ENCODE peak calls at places on chromosomes 4 and X, in seven cellular contexts. I is HCT116; W is Right ventricle myocardium inferior; D is right cardiac atrium; G is activated B cell treated with CpG ODN at 0.5 μM for 24 hours; H is stimulated activated naive CD8-positive, alpha-beta T cell treated with anti-CD3 and anti-CD28 coated beads, Interleukin-15, Interleukin-2, amounts not matched to agents 100 U/mL and 50 U/mL, for 24 hours; Z is T-helper 17 cell. K is an unnamed sample.

GRCh38 chrX:56786889-56787733 is 58.1 kb downstream of the NBDY start:
- ATAC-seq in I (no peak), H (no peak), G (no peak), D (no peak), W (no peak), Z (no peak), K (no peak)

GRCh38 chr4:77819409-77819835 is 254 bp upstream of the CNOT6L start:
- ATAC-seq in G (peak), D (peak), I (peak), W (peak), Z (peak), H (peak), K (peak)

GRCh38 chrX:149940015-149940716 is 1.9 kb upstream of the EOLA2 start:
- ATAC-seq in H (peak), Z (peak), I (peak), D (peak), G (peak), W (peak), K (peak)

GRCh38 chr4:7159923-7160322 is 32.4 kb upstream of the SORCS2 start:
- ATAC-seq in I (no peak), Z (no peak), W (no peak), G (no peak), D (no peak), H (no peak), K (no peak)

GRCh38 chrX:112784692-112785091 is 55.9 kb downstream of the AMOT start:
- ATAC-seq in I (no peak), W (no peak), G (no peak), H (no peak), D (no peak), Z (no peak), K (no peak)

GRCh38 chr4:94561249-94562024 is 109.7 kb downstream of the PDLIM5 start:
- ATAC-seq in I (no peak), Z (no peak), H (no peak), G (no peak), D (peak), W (peak), K (peak)

GRCh38 chr4:106809083-106809482 is 227.0 kb downstream of the DKK2 start:
- ATAC-seq in G (no peak), I (peak), H (no peak), D (no peak), W (no peak), Z (no peak), K (no peak)

GRCh38 chrX:64570204-64570603 is 175.0 kb upstream of the MTMR8 start:
- ATAC-seq in W (no peak), G (no peak), D (no peak), H (no peak), Z (no peak), I (no peak), K (no peak)

GRCh38 chr4:155609455-155610059 is 57.1 kb upstream of the GUCY1A1 start:
- ATAC-seq in W (peak), Z (no peak), H (no peak), G (no peak), I (no peak), D (peak), K (no peak)

GRCh38 chr4:12975511-12975910 is 508.6 kb downstream of the RAB28 start:
- ATAC-seq in H (no peak), I (no peak), D (no peak), Z (no peak), W (no peak), G (no peak), K (no peak)

GRCh38 chr4:83387922-83388676 is 53.5 kb upstream of the HPSE start:
- ATAC-seq in I (no peak), W (no peak), H (peak), Z (peak), D (no peak), G (no peak), K (no peak)

GRCh38 chrX:135432881-135433521 is 11.3 kb downstream of the SMIM10L2A start:
- ATAC-seq in D (no peak), H (no peak), G (no peak), W (no peak), I (no peak), Z (no peak), K (no peak)

GRCh38 chr4:77505275-77505957 is 100.2 kb upstream of the CXCL13 start:
- ATAC-seq in W (no peak), G (no peak), Z (no peak), H (no peak), I (no peak), D (no peak), K (no peak)

GRCh38 chr4:128709268-128709667 is 100.2 kb upstream of the JADE1 start:
- ATAC-seq in I (no peak), W (no peak), H (no peak), Z (no peak), D (no peak), G (no peak), K (no peak)

GRCh38 chrX:111095974-111096870 is at the start of gene PAK3:
- ATAC-seq in H (peak), G (peak), Z (peak), W (peak), D (peak), I (no peak), K (peak)

GRCh38 chrX:55624403-55624802 is 1.2 kb downstream of the FOXR2 start:
- ATAC-seq in D (no peak), Z (no peak), G (no peak), H (no peak), I (peak), W (no peak), K (no peak)

GRCh38 chr4:74166135-74166534 is 8.2 kb downstream of the MTHFD2L start:
- ATAC-seq in I (no peak), Z (no peak), W (no peak), D (no peak), H (no peak), G (no peak), K (no peak)

GRCh38 chr4:114488301-114488982 is 110.2 kb upstream of the UGT8 start:
- ATAC-seq in G (no peak), H (no peak), I (no peak), D (no peak), W (no peak), Z (no peak), K (no peak)

GRCh38 chrX:154333837-154334271 is 38.3 kb downstream of the TKTL1 start:
- ATAC-seq in G (peak), I (no peak), H (peak), Z (peak), D (no peak), W (no peak), K (no peak)

GRCh38 chr4:6221851-6222760 is 21.8 kb upstream of the JAKMIP1 start:
- ATAC-seq in D (peak), Z (peak), G (peak), H (peak), W (peak), I (peak), K (peak)

GRCh38 chr4:121776610-121777401 is 11.8 kb upstream of the SMIM43 start:
- ATAC-seq in W (no peak), D (no peak), Z (no peak), I (no peak), H (no peak), G (no peak), K (no peak)

GRCh38 chr4:166153539-166153938 is 280.5 kb downstream of the TLL1 start:
- ATAC-seq in G (no peak), W (peak), I (no peak), Z (no peak), D (peak), H (no peak), K (peak)

GRCh38 chr4:159048166-159048886 is 54.6 kb upstream of the RAPGEF2 start:
- ATAC-seq in I (no peak), H (no peak), G (no peak), Z (no peak), D (peak), W (peak), K (peak)

GRCh38 chr4:89835413-89835812 is 1.5 kb downstream of the SNCA start:
- ATAC-seq in G (no peak), W (no peak), D (no peak), H (no peak), I (no peak), Z (no peak), K (no peak)

K was measured in gastroesophageal sphincter.